ENCODE peak calls at places on chromosomes 3 and 15, in ten cellular contexts. One of them, this sample, is unnamed.

GRCh38 chr3:151372063-151372820 is 12.3 kb downstream of the P2RY12 start:
- DNase-seq in ecto neural progenitor cell: no peak
- DNase-seq in NAMALWA: no peak
- DNase-seq in activated CD4-positive, CD25-positive, alpha-beta regulatory T cell: no peak
- DNase-seq in T-helper 17 cell: no peak
- DNase-seq in activated naive CD8-positive, alpha-beta T cell treated with anti-CD3 and anti-CD28 coated beads, Interleukin-2, amount 10 ng/mL, durations not matched to agents 7 days and 5 days: no peak
- DNase-seq in kidney glomerular epithelial cell: no peak
- DNase-seq in fibroblast of villous mesenchyme: no peak
- DNase-seq in mesenteric fat pad: no peak
- DNase-seq in SHP77 treated with DMSO at 0.1 percent for 48 hours: no peak
- DNase-seq in this sample: no peak

GRCh38 chr3:40237892-40238571 is 71.5 kb upstream of the EIF1B start:
- DNase-seq in ecto neural progenitor cell: peak
- DNase-seq in NAMALWA: no peak
- DNase-seq in activated CD4-positive, CD25-positive, alpha-beta regulatory T cell: no peak
- DNase-seq in T-helper 17 cell: no peak
- DNase-seq in activated naive CD8-positive, alpha-beta T cell treated with anti-CD3 and anti-CD28 coated beads, Interleukin-2, amount 10 ng/mL, durations not matched to agents 7 days and 5 days: no peak
- DNase-seq in kidney glomerular epithelial cell: no peak
- DNase-seq in fibroblast of villous mesenchyme: peak
- DNase-seq in mesenteric fat pad: no peak
- DNase-seq in SHP77 treated with DMSO at 0.1 percent for 48 hours: no peak
- DNase-seq in this sample: no peak

GRCh38 chr15:99143655-99144610 is 39.1 kb downstream of the SYNM start:
- DNase-seq in ecto neural progenitor cell: no peak
- DNase-seq in NAMALWA: no peak
- DNase-seq in activated CD4-positive, CD25-positive, alpha-beta regulatory T cell: no peak
- DNase-seq in T-helper 17 cell: no peak
- DNase-seq in activated naive CD8-positive, alpha-beta T cell treated with anti-CD3 and anti-CD28 coated beads, Interleukin-2, amount 10 ng/mL, durations not matched to agents 7 days and 5 days: no peak
- DNase-seq in kidney glomerular epithelial cell: no peak
- DNase-seq in fibroblast of villous mesenchyme: peak
- DNase-seq in mesenteric fat pad: no peak
- DNase-seq in SHP77 treated with DMSO at 0.1 percent for 48 hours: no peak
- DNase-seq in this sample: no peak

GRCh38 chr3:194305356-194306108 is 45.6 kb downstream of the CPN2 start:
- DNase-seq in ecto neural progenitor cell: no peak
- DNase-seq in NAMALWA: peak
- DNase-seq in activated CD4-positive, CD25-positive, alpha-beta regulatory T cell: no peak
- DNase-seq in T-helper 17 cell: no peak
- DNase-seq in activated naive CD8-positive, alpha-beta T cell treated with anti-CD3 and anti-CD28 coated beads, Interleukin-2, amount 10 ng/mL, durations not matched to agents 7 days and 5 days: no peak
- DNase-seq in kidney glomerular epithelial cell: no peak
- DNase-seq in fibroblast of villous mesenchyme: no peak
- DNase-seq in mesenteric fat pad: peak
- DNase-seq in SHP77 treated with DMSO at 0.1 percent for 48 hours: no peak
- DNase-seq in this sample: no peak

GRCh38 chr15:72585659-72586058 is 68.8 kb upstream of the GOLGA6B start:
- DNase-seq in ecto neural progenitor cell: no peak
- DNase-seq in NAMALWA: no peak
- DNase-seq in activated CD4-positive, CD25-positive, alpha-beta regulatory T cell: no peak
- DNase-seq in T-helper 17 cell: no peak
- DNase-seq in activated naive CD8-positive, alpha-beta T cell treated with anti-CD3 and anti-CD28 coated beads, Interleukin-2, amount 10 ng/mL, durations not matched to agents 7 days and 5 days: no peak
- DNase-seq in kidney glomerular epithelial cell: no peak
- DNase-seq in fibroblast of villous mesenchyme: peak
- DNase-seq in mesenteric fat pad: no peak
- DNase-seq in SHP77 treated with DMSO at 0.1 percent for 48 hours: no peak
- DNase-seq in this sample: no peak

GRCh38 chr15:100114526-100114925 is 227.2 kb downstream of the ADAMTS17 start:
- DNase-seq in ecto neural progenitor cell: peak
- DNase-seq in NAMALWA: no peak
- DNase-seq in activated CD4-positive, CD25-positive, alpha-beta regulatory T cell: no peak
- DNase-seq in T-helper 17 cell: no peak
- DNase-seq in activated naive CD8-positive, alpha-beta T cell treated with anti-CD3 and anti-CD28 coated beads, Interleukin-2, amount 10 ng/mL, durations not matched to agents 7 days and 5 days: no peak
- DNase-seq in kidney glomerular epithelial cell: no peak
- DNase-seq in fibroblast of villous mesenchyme: peak
- DNase-seq in mesenteric fat pad: no peak
- DNase-seq in SHP77 treated with DMSO at 0.1 percent for 48 hours: no peak
- DNase-seq in this sample: peak

GRCh38 chr15:68725736-68726135 is 95.0 kb downstream of the ANP32A start:
- DNase-seq in ecto neural progenitor cell: no peak
- DNase-seq in NAMALWA: no peak
- DNase-seq in activated CD4-positive, CD25-positive, alpha-beta regulatory T cell: no peak
- DNase-seq in T-helper 17 cell: no peak
- DNase-seq in activated naive CD8-positive, alpha-beta T cell treated with anti-CD3 and anti-CD28 coated beads, Interleukin-2, amount 10 ng/mL, durations not matched to agents 7 days and 5 days: no peak
- DNase-seq in kidney glomerular epithelial cell: no peak
- DNase-seq in fibroblast of villous mesenchyme: peak
- DNase-seq in mesenteric fat pad: no peak
- DNase-seq in SHP77 treated with DMSO at 0.1 percent for 48 hours: no peak
- DNase-seq in this sample: no peak

GRCh38 chr3:159818997-159819500 is 169.6 kb upstream of the IL12A start:
- DNase-seq in ecto neural progenitor cell: no peak
- DNase-seq in NAMALWA: no peak
- DNase-seq in activated CD4-positive, CD25-positive, alpha-beta regulatory T cell: no peak
- DNase-seq in T-helper 17 cell: no peak
- DNase-seq in activated naive CD8-positive, alpha-beta T cell treated with anti-CD3 and anti-CD28 coated beads, Interleukin-2, amount 10 ng/mL, durations not matched to agents 7 days and 5 days: no peak
- DNase-seq in kidney glomerular epithelial cell: no peak
- DNase-seq in fibroblast of villous mesenchyme: no peak
- DNase-seq in mesenteric fat pad: no peak
- DNase-seq in SHP77 treated with DMSO at 0.1 percent for 48 hours: no peak
- DNase-seq in this sample: no peak

GRCh38 chr15:66730168-66731014 is 28.4 kb downstream of the SMAD6 start:
- DNase-seq in ecto neural progenitor cell: no peak
- DNase-seq in NAMALWA: no peak
- DNase-seq in activated CD4-positive, CD25-positive, alpha-beta regulatory T cell: no peak
- DNase-seq in T-helper 17 cell: no peak
- DNase-seq in activated naive CD8-positive, alpha-beta T cell treated with anti-CD3 and anti-CD28 coated beads, Interleukin-2, amount 10 ng/mL, durations not matched to agents 7 days and 5 days: no peak
- DNase-seq in kidney glomerular epithelial cell: no peak
- DNase-seq in fibroblast of villous mesenchyme: peak
- DNase-seq in mesenteric fat pad: no peak
- DNase-seq in SHP77 treated with DMSO at 0.1 percent for 48 hours: no peak
- DNase-seq in this sample: no peak

GRCh38 chr3:11370134-11370533 is 97.9 kb downstream of the ATG7 start:
- DNase-seq in ecto neural progenitor cell: no peak
- DNase-seq in NAMALWA: no peak
- DNase-seq in activated CD4-positive, CD25-positive, alpha-beta regulatory T cell: no peak
- DNase-seq in T-helper 17 cell: no peak
- DNase-seq in activated naive CD8-positive, alpha-beta T cell treated with anti-CD3 and anti-CD28 coated beads, Interleukin-2, amount 10 ng/mL, durations not matched to agents 7 days and 5 days: no peak
- DNase-seq in kidney glomerular epithelial cell: no peak
- DNase-seq in fibroblast of villous mesenchyme: no peak
- DNase-seq in mesenteric fat pad: no peak
- DNase-seq in SHP77 treated with DMSO at 0.1 percent for 48 hours: no peak
- DNase-seq in this sample: no peak

GRCh38 chr3:20682573-20682972 is 496.6 kb upstream of the SGO1 start:
- DNase-seq in ecto neural progenitor cell: no peak
- DNase-seq in NAMALWA: no peak
- DNase-seq in activated CD4-positive, CD25-positive, alpha-beta regulatory T cell: no peak
- DNase-seq in T-helper 17 cell: no peak
- DNase-seq in activated naive CD8-positive, alpha-beta T cell treated with anti-CD3 and anti-CD28 coated beads, Interleukin-2, amount 10 ng/mL, durations not matched to agents 7 days and 5 days: no peak
- DNase-seq in kidney glomerular epithelial cell: no peak
- DNase-seq in fibroblast of villous mesenchyme: no peak
- DNase-seq in mesenteric fat pad: no peak
- DNase-seq in SHP77 treated with DMSO at 0.1 percent for 48 hours: no peak
- DNase-seq in this sample: no peak

GRCh38 chr3:192408721-192409151 is 318.6 kb downstream of the FGF12 start:
- DNase-seq in ecto neural progenitor cell: peak
- DNase-seq in NAMALWA: no peak
- DNase-seq in activated CD4-positive, CD25-positive, alpha-beta regulatory T cell: no peak
- DNase-seq in T-helper 17 cell: no peak
- DNase-seq in activated naive CD8-positive, alpha-beta T cell treated with anti-CD3 and anti-CD28 coated beads, Interleukin-2, amount 10 ng/mL, durations not matched to agents 7 days and 5 days: peak
- DNase-seq in kidney glomerular epithelial cell: no peak
- DNase-seq in fibroblast of villous mesenchyme: no peak
- DNase-seq in mesenteric fat pad: no peak
- DNase-seq in SHP77 treated with DMSO at 0.1 percent for 48 hours: no peak
- DNase-seq in this sample: no peak